ENCODE peak calls at places on chromosomes 16 and 17, in seven cellular contexts. J is neural progenitor cell; C is PC-3; Z is suprapubic skin; R is prostate gland; L is IMR-90; N is naive thymus-derived CD4-positive, alpha-beta T cell. G is an unnamed sample. For H3K4me1 and H3K36me3, the result is how much of the 10 kb centered on the place peaks cover.

GRCh38 chr17:37576281-37576680 is 32.9 kb downstream of the SYNRG start:
- DNase-seq in J (no peak), C (peak), Z (no peak), R (no peak), L (peak), N (no peak), G (no peak)

GRCh38 chr17:31052187-31052889 is 42.4 kb upstream of the NF1 start:
- DNase-seq in J (no peak), C (peak), Z (peak), R (peak), L (peak), N (no peak), G (no peak)

GRCh38 chr16:13560151-13560550 is 359.8 kb upstream of the ERCC4 start:
- DNase-seq in J (no peak), C (no peak), Z (no peak), R (no peak), L (no peak), N (no peak), G (no peak)

GRCh38 chr16:53061701-53062159 is 6.9 kb downstream of the CHD9 start:
- DNase-seq in J (no peak), C (no peak), Z (no peak), R (no peak), L (no peak), N (peak), G (no peak)

GRCh38 chr17:2484876-2485275 is 26.8 kb downstream of the METTL16 start:
- DNase-seq in J (peak), C (no peak), Z (no peak), R (peak), L (no peak), N (no peak), G (peak)

GRCh38 chr16:85587763-85588474 is 25.2 kb upstream of the GSE1 start:
- DNase-seq in J (peak), C (no peak), Z (no peak), R (no peak), L (no peak), N (no peak), G (no peak)

GRCh38 chr16:10983175-10983558 is 38.8 kb downstream of the CLEC16A start:
- DNase-seq in J (no peak), C (no peak), Z (no peak), R (no peak), L (no peak), N (no peak), G (no peak)

GRCh38 chr17:79803997-79804855 is 7.3 kb upstream of the CBX8 start:
- DNase-seq in J (peak), C (no peak), Z (no peak), R (no peak), L (no peak), N (peak), G (peak)

GRCh38 chr16:67936124-67936875 is at the start of gene PSMB10:
- DNase-seq in J (peak), C (no peak), Z (peak), R (peak), L (peak), N (peak), G (peak)

GRCh38 chr16:54927125-54928015 is 3.3 kb upstream of the IRX5 start:
- DNase-seq in J (no peak), C (no peak), Z (no peak), R (no peak), L (no peak), N (no peak), G (peak)

GRCh38 chr16:73663720-73664119 is 615.8 kb upstream of the ZFHX3 start:
- DNase-seq in J (no peak), C (no peak), Z (no peak), R (no peak), L (no peak), N (no peak), G (no peak)

GRCh38 chr16:81616321-81617020 is 162.6 kb upstream of the PLCG2 start:
- DNase-seq in J (peak), C (no peak), Z (peak), R (peak), L (peak), N (peak), G (no peak)

GRCh38 chr16:68396481-68396880 is 51.8 kb downstream of the SMPD3 start:
- DNase-seq in J (peak), C (peak), Z (no peak), R (peak), L (peak), N (no peak), G (peak)

DNA sequence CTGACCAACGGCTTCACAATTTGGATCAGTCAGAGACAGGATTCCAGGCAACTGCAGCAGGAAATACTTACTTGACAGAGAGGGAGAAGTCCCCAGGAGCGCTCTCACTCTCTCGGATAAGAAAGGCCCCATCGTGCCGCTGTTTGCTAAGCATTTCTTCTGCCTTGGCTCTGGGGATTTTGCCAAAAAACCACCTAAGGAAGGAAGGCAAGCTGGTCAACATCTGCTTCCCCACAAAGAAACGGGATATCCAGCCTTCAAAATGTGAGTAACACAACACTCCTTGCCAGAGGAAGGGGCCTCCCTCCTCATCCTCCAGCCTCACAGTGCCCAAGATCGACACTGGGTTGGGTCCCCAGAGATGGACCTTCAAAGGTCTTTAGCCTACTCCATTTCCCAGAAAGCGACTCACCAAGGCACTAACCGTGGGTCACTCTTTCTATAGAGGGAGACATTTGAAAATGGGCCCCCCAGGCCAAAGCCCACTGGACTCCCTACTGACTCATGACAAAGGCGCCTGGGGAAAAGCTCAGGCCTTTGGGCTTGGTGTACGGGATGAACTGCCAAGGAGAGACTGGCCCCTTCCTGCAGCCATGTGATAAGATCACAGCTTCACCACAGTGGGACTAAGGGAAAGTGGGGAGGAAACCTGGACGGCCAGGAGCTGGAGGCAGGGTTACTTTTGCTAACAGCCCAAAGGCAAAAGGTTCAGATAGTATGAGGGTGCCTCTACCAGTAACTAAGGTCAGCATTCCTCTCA is 36.8 kb upstream of the SLC25A19 start:
- DNase-seq in J (no peak), C (no peak), Z (no peak), R (no peak), L (peak), N (no peak), G (no peak)
- H3K4me1 ChIP-seq in J (under half), C (under half), Z (under half), R (under half), L (under half), N (under half), G (under half)

GRCh38 chr17:81199482-81199830 is 23.3 kb downstream of the CEP131 start:
- DNase-seq in J (no peak), C (no peak), Z (no peak), R (no peak), L (no peak), N (no peak), G (no peak)
- H3K36me3 ChIP-seq in J (under half), C (under half), Z (under half), R (under half), L (under half), N (under half), G (under half)

DNA sequence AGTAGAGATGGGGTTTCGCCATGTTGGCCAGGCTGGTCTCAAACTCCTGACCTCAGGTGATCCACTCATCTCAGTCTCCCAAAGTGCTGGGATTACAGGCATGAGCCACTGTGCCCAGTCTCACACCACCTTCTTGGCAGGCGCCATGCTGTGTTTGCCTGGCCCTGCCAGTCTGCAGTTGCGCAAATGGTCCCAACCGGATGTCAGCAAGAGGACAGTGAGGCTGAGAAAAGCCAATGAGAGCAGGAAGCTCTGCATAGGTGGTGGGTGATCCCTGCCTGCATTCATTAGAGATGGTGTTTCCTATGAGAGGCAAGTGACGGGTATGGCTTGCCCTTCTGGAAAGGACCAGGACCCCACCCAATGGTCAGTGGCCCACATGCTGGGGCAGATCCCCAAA is 59.3 kb downstream of the PECAM1 start:
- DNase-seq in J (no peak), C (no peak), Z (no peak), R (no peak), L (no peak), N (no peak), G (no peak)
- H3K4me1 ChIP-seq in J (under half), C (half or more), Z (under half), R (under half), L (under half), N (under half), G (under half)

GRCh38 chr17:4263282-4264215 is at the start of gene ANKFY1:
- DNase-seq in J (peak), C (peak), Z (peak), R (peak), L (peak), N (peak), G (peak)

GRCh38 chr17:4261452-4261851 is 2.3 kb downstream of the ANKFY1 start:
- DNase-seq in J (no peak), C (no peak), Z (no peak), R (no peak), L (no peak), N (no peak), G (no peak)

GRCh38 chr17:4256952-4257351 is 6.8 kb downstream of the ANKFY1 start:
- DNase-seq in J (no peak), C (peak), Z (no peak), R (no peak), L (no peak), N (no peak), G (no peak)

DNA sequence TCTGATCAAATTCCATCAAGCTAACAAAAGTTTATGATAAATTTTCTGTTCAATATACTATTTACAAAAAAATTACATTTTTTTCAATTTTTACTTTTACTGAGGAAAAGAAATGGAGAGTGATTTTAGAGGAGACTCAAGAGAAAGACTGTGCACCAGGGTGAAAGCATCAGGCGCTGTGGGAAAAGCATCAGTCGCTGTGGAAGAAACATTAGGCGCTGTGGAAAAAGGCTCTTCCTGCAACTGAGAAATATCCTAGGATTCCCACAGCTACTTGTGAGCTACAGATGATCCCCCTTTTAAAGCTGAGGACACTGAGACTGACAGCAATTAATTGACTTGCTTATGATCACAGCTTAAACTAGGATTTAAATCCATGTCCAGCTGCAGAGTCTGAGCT is 4.9 kb downstream of the ANKFY1 start:
- DNase-seq in J (no peak), C (no peak), Z (no peak), R (no peak), L (no peak), N (no peak), G (no peak)
- H3K36me3 ChIP-seq in J (under half), C (under half), Z (under half), R (under half), L (under half), N (under half), G (under half)

DNA sequence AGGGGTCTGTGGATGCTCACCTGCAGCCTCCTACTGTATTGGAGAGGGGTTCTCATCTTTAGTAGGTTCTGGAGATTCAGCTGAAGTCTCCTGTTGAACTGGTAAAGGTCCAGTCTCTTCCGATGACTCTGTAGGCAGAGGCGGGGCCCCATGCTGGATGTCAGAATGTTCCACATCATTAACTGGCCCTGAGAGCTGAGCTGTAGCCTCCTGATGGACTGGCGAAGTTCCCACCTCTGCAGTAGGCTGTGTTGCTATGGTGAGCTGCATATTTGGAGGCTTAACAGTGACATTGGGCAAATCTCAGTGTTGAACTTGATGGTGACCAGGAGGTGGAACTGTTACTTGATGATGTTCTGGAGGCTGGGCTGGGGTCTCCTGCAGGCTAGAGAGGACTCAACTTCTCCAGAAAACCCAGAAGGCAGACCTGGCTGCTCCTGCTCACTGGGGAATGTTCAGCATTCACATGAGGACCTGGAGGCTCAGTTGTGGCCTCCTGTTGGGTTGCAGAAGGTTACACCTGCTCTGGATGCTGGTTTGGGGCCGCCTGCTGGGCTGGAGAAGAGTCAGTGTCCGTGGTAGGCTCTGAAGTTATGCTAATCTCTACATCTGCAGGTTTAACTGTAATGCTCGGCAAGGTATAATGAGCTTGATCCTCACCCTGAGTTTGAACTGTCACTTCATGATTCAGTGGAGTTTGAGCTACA is 23.9 kb downstream of the RDM1 start:
- DNase-seq in J (no peak), C (no peak), Z (no peak), R (no peak), L (no peak), N (no peak), G (no peak)
- H3K4me1 ChIP-seq in J (under half), C (under half), Z (under half), R (under half), L (under half), N (under half), G (under half)

GRCh38 chr16:69840975-69841374 is 78.8 kb downstream of the WWP2 start:
- DNase-seq in J (no peak), C (no peak), Z (no peak), R (no peak), L (no peak), N (no peak), G (no peak)
- H3K36me3 ChIP-seq in J (under half), C (under half), Z (under half), R (under half), L (under half), N (under half), G (under half)

GRCh38 chr17:78182504-78182903 is 4.3 kb downstream of the TK1 start:
- DNase-seq in J (no peak), C (no peak), Z (no peak), R (no peak), L (no peak), N (no peak), G (no peak)

GRCh38 chr17:78184311-78184710 is 2.5 kb downstream of the TK1 start:
- DNase-seq in J (no peak), C (no peak), Z (no peak), R (peak), L (no peak), N (no peak), G (no peak)

GRCh38 chr17:78186689-78187595 is at the start of the genes AFMID and TK1:
- DNase-seq in J (peak), C (peak), Z (peak), R (peak), L (peak), N (peak), G (peak)

GRCh38 chr17:78185981-78186688 is 717 bp downstream of the TK1 start:
- DNase-seq in J (peak), C (peak), Z (no peak), R (no peak), L (no peak), N (no peak), G (peak)

DNA sequence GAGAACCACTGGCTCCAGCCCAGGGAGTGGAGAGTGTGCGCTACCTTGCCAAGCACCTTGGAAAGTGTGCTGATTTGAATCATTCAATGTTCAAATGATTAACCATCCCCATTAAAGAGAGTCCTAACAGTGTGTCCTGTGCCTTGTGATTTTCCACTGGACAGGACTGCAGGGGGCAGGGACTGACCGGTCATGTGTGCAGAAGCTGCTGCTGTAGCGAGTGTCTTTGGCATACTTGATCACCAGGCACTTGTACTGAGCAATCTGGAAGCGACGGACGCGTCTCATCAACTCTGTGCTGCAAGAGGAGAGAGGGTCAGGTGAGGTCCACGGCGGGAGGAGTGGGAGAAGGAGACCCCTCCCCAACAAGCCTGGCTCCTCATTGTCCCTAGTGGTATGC is 2.0 kb downstream of the TK1 start:
- DNase-seq in J (no peak), C (no peak), Z (no peak), R (peak), L (no peak), N (no peak), G (no peak)
- H3K4me1 ChIP-seq in J (under half), C (under half), Z (under half), R (under half), L (under half), N (under half), G (under half)

DNA sequence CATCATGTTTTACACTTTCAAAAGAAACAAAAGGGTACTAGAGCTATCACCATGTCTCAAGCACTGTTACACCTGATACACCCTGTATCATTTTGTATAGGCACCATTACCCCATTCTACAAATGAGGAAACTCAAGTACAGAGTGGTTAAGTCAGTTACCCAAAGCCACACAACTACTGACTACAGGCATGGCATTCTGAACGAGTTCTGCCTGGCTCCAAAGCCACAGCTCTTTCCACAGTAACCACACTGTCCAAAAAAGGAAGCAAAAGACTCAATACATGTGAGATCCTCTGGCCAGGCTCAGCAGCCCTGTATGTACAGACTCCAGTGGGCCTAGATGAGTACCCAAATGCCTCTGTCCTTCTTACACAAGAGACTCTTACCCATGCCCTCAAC is 4.7 kb downstream of the DYNC1LI2 start:
- DNase-seq in J (no peak), C (no peak), Z (no peak), R (no peak), L (no peak), N (no peak), G (no peak)
- H3K36me3 ChIP-seq in J (under half), C (under half), Z (half or more), R (under half), L (under half), N (under half), G (half or more)

GRCh38 chr17:72406501-72406900 is 285.7 kb downstream of the SOX9 start:
- DNase-seq in J (no peak), C (peak), Z (no peak), R (no peak), L (no peak), N (no peak), G (no peak)

GRCh38 chr17:72407336-72408121 is 286.7 kb downstream of the SOX9 start:
- DNase-seq in J (no peak), C (peak), Z (peak), R (peak), L (peak), N (no peak), G (no peak)

GRCh38 chr17:72408641-72409040 is 287.8 kb downstream of the SOX9 start:
- DNase-seq in J (no peak), C (no peak), Z (peak), R (no peak), L (no peak), N (no peak), G (no peak)

GRCh38 chr17:72409405-72410002 is 288.7 kb downstream of the SOX9 start:
- DNase-seq in J (no peak), C (no peak), Z (no peak), R (no peak), L (no peak), N (no peak), G (no peak)

DNA sequence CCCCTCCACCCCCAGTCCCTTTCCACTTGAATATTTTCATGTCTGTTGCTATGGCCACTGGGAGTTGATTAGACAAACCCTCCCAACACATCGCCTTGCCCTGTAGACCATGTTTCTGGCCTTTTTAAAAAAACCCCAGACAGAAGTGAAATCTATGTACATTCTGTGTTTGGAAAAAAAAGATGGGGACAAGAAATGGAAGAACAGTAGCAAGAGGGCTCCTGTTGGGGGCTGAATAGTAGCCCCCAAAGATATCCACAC is 287.2 kb downstream of the SOX9 start:
- DNase-seq in J (no peak), C (no peak), Z (no peak), R (no peak), L (no peak), N (no peak), G (no peak)
- H3K4me1 ChIP-seq in J (under half), C (half or more), Z (under half), R (under half), L (under half), N (under half), G (under half)

GRCh38 chr17:5419959-5420653 is at the start of gene RPAIN:
- DNase-seq in J (peak), C (peak), Z (peak), R (peak), L (peak), N (peak), G (peak)

GRCh38 chr17:5422505-5422904 is 2.5 kb downstream of the RPAIN start:
- DNase-seq in J (no peak), C (peak), Z (no peak), R (no peak), L (peak), N (no peak), G (no peak)

GRCh38 chr17:5430413-5430999 is 8.4 kb downstream of the C1QBP start:
- DNase-seq in J (no peak), C (no peak), Z (no peak), R (no peak), L (no peak), N (no peak), G (no peak)

GRCh38 chr17:5424909-5425308 is 4.9 kb downstream of the RPAIN start:
- DNase-seq in J (no peak), C (no peak), Z (no peak), R (no peak), L (peak), N (no peak), G (no peak)

DNA sequence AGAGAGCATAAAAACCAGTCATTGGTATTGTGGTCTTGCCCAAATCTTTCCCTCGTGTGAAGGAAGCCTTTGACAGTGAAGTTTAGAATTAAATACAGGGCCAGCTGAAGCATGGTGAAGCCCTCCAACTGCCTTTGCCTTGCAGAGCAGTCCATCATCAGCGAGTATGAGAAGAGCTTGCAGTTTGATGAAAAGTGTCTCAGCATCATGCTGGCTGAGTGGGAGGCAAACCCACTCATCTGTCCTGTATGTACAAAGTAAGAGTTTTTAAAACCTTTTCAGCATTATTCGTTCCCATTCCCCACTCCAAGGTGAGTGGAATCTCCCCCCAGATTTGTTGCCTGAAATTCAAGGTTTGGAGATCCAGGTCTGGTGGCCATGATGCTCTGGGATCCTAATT is 5.8 kb downstream of the RPAIN start:
- DNase-seq in J (no peak), C (no peak), Z (no peak), R (no peak), L (no peak), N (no peak), G (no peak)
- H3K36me3 ChIP-seq in J (under half), C (under half), Z (half or more), R (under half), L (half or more), N (under half), G (half or more)

G was measured in HAP-1.